ENCODE peak calls at places on chromosome 22, in four cellular contexts. V, N, U and D are unnamed samples.

GRCh38 chr22:48628891-48629559 is 1198.6 kb downstream of the BRD1 start:
- DNase-seq in U (no peak), V (no peak), N (no peak), D (no peak)

GRCh38 chr22:22773979-22774738 is 113.5 kb upstream of the IGLL5 start:
- DNase-seq in V (no peak), N (no peak), U (no peak), D (no peak)

GRCh38 chr22:46857142-46857825 is 94.8 kb downstream of the TBC1D22A start:
- DNase-seq in V (no peak), N (no peak), U (no peak), D (no peak)

GRCh38 chr22:38325575-38325974 is 8.3 kb upstream of the CSNK1E start:
- DNase-seq in V (no peak), U (no peak), N (no peak), D (no peak)

GRCh38 chr22:41197808-41198585 is 7.1 kb upstream of the L3MBTL2 start:
- DNase-seq in U (peak), V (peak), N (no peak), D (no peak)

GRCh38 chr22:47558828-47559700 is 796.6 kb downstream of the TBC1D22A start:
- DNase-seq in N (no peak), V (no peak), U (no peak), D (no peak)

GRCh38 chr22:27842994-27843431 is 41.5 kb upstream of the MN1 start:
- DNase-seq in U (no peak), N (no peak), V (no peak), D (no peak)

GRCh38 chr22:38034278-38034882 is 22.8 kb upstream of the PICK1 start:
- DNase-seq in V (peak), N (peak), U (peak), D (no peak)

GRCh38 chr22:32474635-32475427 is at the start of gene FBXO7:
- DNase-seq in U (peak), N (peak), V (peak), D (peak)

GRCh38 chr22:31647066-31647465 is 14.9 kb downstream of the PISD start:
- DNase-seq in V (no peak), U (no peak), N (no peak), D (no peak)

GRCh38 chr22:23686416-23687024 is 4.3 kb upstream of the RGL4 start:
- DNase-seq in N (no peak), V (no peak), U (no peak), D (no peak)

GRCh38 chr22:30875481-30876215 is 92.9 kb downstream of the MORC2 start:
- DNase-seq in U (no peak), V (no peak), N (no peak), D (no peak)

GRCh38 chr22:21055564-21055834 is 9.8 kb downstream of the LRRC74B start:
- DNase-seq in N (no peak), V (no peak), U (no peak), D (no peak)

GRCh38 chr22:20843501-20843900 is 15.1 kb downstream of the PI4KA start:
- DNase-seq in V (no peak), U (peak), N (no peak), D (no peak)

GRCh38 chr22:27183474-27183873 is 526.1 kb downstream of the MIAT start:
- DNase-seq in N (no peak), U (no peak), V (no peak), D (no peak)

GRCh38 chr22:19471572-19471971 is 7.4 kb downstream of the UFD1 start:
- DNase-seq in V (no peak), U (no peak), N (no peak), D (no peak)

GRCh38 chr22:19882446-19883381 is 28.0 kb upstream of the GNB1L start:
- DNase-seq in N (no peak), V (no peak), U (no peak), D (no peak)

GRCh38 chr22:32119568-32120235 is 39.4 kb downstream of the C22orf42 start:
- DNase-seq in N (no peak), U (no peak), V (no peak), D (no peak)

GRCh38 chr22:25235547-25236290 is 16.3 kb downstream of the CRYBB2 start:
- DNase-seq in N (no peak), U (peak), V (peak), D (peak)

GRCh38 chr22:33461698-33462434 is 403.7 kb upstream of the SYN3 start:
- DNase-seq in U (no peak), V (no peak), N (no peak), D (no peak)

GRCh38 chr22:27201741-27202140 is 544.4 kb downstream of the MIAT start:
- DNase-seq in N (no peak), V (no peak), U (no peak), D (no peak)

GRCh38 chr22:20857247-20857643 is 1.4 kb downstream of the PI4KA start:
- DNase-seq in N (no peak), V (no peak), U (no peak), D (no peak)

DNA sequence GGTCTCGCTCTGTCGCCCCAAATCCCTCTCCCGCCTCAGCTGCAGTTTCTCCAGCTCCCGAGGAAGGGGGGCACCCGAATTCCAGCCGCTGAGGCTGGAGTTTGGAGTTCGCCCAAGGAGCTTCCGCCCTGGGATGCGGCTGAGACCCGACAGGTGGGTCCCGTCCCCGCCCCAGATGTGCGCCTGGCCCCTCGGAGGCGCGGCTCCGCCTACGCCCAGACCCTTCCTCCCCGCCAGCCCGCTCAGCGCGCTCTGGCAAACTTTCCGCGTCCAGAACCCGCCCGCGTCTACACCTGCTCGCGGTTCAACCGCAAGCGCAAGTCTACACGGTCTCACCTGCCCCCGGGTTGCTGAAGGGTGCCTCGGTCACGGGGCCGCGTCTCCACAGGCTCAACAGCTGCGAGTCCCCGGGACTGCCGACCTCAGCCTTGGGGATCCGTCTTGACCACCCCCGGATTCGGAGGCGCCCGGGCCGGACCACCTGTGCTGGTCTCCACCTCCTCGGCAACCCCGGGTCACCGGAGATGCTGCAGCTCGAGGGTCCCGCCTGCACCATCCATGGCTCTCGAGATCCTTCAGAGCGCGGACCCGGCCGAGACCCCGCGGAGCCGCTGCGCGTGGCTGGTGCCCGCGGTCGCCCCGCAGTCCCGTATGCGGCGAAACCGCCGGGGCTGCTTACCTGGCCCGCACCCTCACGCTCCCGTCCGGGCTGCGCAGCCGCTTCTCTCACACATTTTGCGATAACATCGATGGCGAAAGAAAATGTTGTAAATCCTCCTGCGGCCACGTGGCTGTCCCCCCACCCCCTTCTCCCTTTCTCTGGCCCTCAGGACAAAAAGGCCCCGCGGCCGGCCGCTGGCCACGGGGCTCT is 63.6 kb downstream of the NFAM1 start:
- DNase-seq in U (peak), V (peak), N (no peak), D (no peak)
- TF ChIP-seq SPI1 in U (no peak), V (no peak), N (no peak), D (no peak)

DNA sequence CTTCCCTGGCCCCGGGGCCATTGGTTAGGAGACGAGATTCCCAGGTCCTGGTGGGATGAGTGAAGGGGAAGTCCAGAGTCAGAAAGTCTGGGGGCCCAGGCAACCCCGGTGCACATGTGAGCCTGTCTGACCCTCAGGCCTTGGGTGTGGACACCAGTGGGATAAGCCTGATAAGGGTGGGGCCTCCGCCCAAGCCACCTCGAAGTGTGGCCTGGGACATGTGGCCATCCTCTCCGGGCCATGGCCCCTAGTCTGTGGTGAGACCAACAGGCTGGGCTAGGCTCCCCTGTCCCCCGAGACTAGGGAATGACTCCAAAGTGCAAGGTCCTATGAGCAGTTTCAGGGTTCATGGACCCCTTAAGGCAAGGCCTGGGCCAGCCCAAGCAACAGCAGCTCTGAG is 6.3 kb downstream of the CABP7 start:
- DNase-seq in V (no peak), U (peak), N (no peak), D (no peak)
- TF ChIP-seq SPI1 in V (no peak), U (no peak), N (no peak), D (no peak)

DNA sequence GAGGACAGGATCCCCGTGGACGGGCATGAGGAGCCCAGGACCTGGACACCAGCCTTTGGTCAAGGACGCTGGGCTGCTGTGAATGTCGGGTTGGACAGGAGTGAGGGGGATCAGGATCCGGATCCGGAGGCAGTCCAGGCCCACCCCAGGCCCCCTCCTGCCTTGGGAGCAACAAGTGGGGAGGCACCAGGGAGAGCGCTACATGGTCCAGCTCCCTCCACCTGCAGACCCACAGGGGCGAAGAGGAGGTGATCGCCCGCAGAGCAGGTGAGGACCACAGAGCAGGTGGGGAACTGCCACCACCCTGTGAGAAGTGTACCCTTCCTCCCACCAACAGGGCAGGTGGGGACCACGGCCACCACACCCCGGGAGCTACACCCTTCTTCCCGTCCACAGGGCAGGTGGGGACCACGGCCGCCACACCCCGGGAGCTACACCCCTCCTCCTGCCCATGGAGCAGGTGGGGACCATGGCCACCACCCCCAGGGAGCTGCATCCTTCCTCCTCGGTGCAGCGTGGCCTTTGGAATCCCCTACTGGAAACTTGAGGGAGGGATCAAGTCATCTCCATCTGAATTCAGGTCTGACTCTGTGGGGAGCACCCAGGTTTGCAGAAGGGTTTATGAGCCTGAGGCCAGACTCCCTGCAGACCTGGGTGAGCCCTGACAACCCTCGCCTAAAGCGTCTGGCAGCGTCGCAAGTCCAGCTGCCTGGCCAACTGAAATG is 141.0 kb downstream of the BRD1 start:
- DNase-seq in U (no peak), V (no peak), N (no peak), D (no peak)
- TF ChIP-seq SPI1 in U (no peak), V (no peak), N (no peak), D (no peak)

GRCh38 chr22:45575607-45576272 is 73.1 kb downstream of the FBLN1 start:
- DNase-seq in U (no peak), N (no peak), V (no peak), D (no peak)

GRCh38 chr22:45572444-45572843 is 69.8 kb downstream of the FBLN1 start:
- DNase-seq in U (no peak), V (no peak), N (no peak), D (no peak)

GRCh38 chr22:45575173-45575572 is 72.5 kb downstream of the FBLN1 start:
- DNase-seq in V (no peak), N (no peak), U (no peak), D (no peak)

GRCh38 chr22:45576273-45576625 is 73.6 kb downstream of the FBLN1 start:
- DNase-seq in V (no peak), N (no peak), U (no peak), D (no peak)

GRCh38 chr22:45574069-45574703 is 71.5 kb downstream of the FBLN1 start:
- DNase-seq in N (no peak), U (no peak), V (no peak), D (no peak)
- TF ChIP-seq SPI1 in N (no peak), U (no peak), V (no peak), D (no peak)

GRCh38 chr22:45129703-45130524 is 33.8 kb upstream of the NUP50 start:
- DNase-seq in V (no peak), N (no peak), U (no peak), D (no peak)
- TF ChIP-seq SPI1 in V (no peak), N (no peak), U (no peak), D (no peak)

GRCh38 chr22:35482311-35482710 is 58.3 kb upstream of the RASD2 start:
- DNase-seq in V (no peak), U (no peak), N (no peak), D (no peak)

GRCh38 chr22:35477911-35478582 is 62.6 kb upstream of the RASD2 start:
- DNase-seq in U (peak), N (no peak), V (peak), D (no peak)

GRCh38 chr22:35479359-35479758 is 61.3 kb upstream of the RASD2 start:
- DNase-seq in V (no peak), U (no peak), N (no peak), D (no peak)

GRCh38 chr22:35480627-35481565 is 59.7 kb upstream of the RASD2 start:
- DNase-seq in N (no peak), U (peak), V (no peak), D (no peak)

DNA sequence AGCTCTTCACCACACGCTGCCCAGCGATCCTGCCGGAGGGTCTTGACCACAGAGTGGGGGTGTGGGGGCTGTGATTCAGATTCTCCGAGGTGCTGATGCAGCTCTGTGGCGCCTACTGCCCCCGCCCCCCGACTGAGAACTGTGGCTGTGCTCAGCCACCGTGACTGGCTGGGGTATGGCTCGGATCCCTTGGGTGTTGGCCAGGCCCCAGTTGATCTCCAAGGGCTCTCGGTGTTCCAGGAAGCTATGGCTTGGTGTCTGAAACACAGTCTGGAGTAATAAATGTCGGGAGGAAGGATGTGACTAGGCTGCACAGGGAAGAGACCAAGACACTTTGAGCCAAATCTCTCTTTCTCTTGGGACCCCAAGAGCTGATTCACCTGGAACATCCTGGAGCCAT is 60.5 kb upstream of the RASD2 start:
- DNase-seq in U (no peak), V (no peak), N (no peak), D (no peak)
- TF ChIP-seq SPI1 in U (no peak), V (no peak), N (no peak), D (no peak)

GRCh38 chr22:50705219-50705691 is 32.6 kb downstream of the SHANK3 start:
- DNase-seq in N (no peak), V (peak), U (peak), D (no peak)

GRCh38 chr22:50706481-50707125 is 31.4 kb upstream of the ACR start:
- DNase-seq in N (no peak), V (no peak), U (no peak), D (no peak)

GRCh38 chr22:50703726-50704509 is 31.3 kb downstream of the SHANK3 start:
- DNase-seq in V (no peak), N (no peak), U (no peak), D (no peak)

GRCh38 chr22:50704510-50705218 is 32.0 kb downstream of the SHANK3 start:
- DNase-seq in U (peak), N (no peak), V (no peak), D (no peak)

DNA sequence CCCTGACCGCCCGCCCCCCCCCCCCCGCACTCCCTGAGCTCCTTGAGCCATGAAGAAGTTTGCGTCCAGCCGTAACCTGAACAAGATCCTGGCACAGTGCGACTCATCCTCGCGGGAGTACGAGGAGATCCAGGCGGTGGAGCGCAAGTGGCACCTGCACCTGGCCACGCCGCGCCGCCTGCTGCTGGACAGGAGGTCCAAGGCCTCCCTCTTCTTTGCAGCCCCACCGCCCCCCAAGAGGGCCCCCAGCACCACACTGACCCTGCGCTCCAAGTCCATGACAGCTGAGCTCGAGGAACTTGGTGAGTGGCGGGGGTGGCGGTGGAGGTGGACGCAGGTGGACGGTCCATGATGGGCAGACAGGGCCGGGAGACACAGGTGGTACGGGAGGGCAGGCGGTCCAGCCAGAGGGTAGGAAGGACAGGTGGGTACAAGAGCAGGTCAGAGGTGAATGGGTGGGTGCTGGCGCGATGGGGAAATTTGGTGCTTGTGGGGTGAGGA is 32.1 kb upstream of the ACR start:
- DNase-seq in N (no peak), V (no peak), U (no peak), D (no peak)
- TF ChIP-seq SPI1 in N (no peak), V (no peak), U (no peak), D (no peak)

GRCh38 chr22:39904864-39905263 is 4.0 kb downstream of the GRAP2 start:
- DNase-seq in N (no peak), U (no peak), V (no peak), D (no peak)
- TF ChIP-seq SPI1 in N (no peak), U (no peak), V (no peak), D (no peak)

DNA sequence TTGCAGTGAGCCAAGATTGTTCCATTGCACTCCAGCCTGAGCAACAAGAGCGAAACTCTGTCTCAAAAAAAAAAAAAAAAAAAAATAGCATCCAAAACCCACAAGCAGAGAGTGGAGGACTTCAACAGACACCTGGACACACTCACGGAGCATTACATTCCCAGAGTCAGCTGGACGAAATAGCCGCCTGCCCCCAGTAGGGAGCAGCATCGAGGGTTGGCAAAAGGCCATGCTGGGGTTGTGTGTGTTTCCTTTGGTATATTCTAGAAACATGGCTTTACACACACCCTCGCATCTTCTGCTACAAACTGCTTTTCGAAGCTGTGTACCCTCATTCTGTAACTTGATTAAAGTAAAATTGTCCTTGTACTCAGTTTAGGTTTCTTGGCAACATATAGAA is 5.3 kb downstream of the ADA2 start:
- DNase-seq in V (no peak), N (no peak), U (peak), D (no peak)
- TF ChIP-seq SPI1 in V (no peak), N (no peak), U (no peak), D (no peak)